ENCODE peak calls at places on chromosomes 5 and 9, in five cellular contexts. U is GM23248, I is IMR-90, X is neural progenitor cell, L is mammary epithelial cell. M is an unnamed sample.

GRCh38 chr5:36502608-36503007 is 103.8 kb upstream of the SLC1A3 start:
- DNase-seq in I (peak; percentile 82), X (no peak), L (peak; percentile 77), U (peak; percentile 88), M (no peak)

GRCh38 chr5:74016373-74016772 is 390.4 kb downstream of the ARHGEF28 start:
- DNase-seq in U (no peak), I (no peak), L (no peak), X (no peak), M (peak; percentile 66)

GRCh38 chr9:111349766-111350165 is 19.7 kb upstream of the OR2K2 start:
- DNase-seq in I (no peak), X (no peak), L (no peak), U (no peak), M (no peak)

GRCh38 chr5:36301858-36302603 is at the start of gene RANBP3L:
- DNase-seq in U (peak; percentile 44), L (peak; percentile 22), X (peak; percentile 63), I (peak; percentile 56), M (peak; percentile 60)

GRCh38 chr5:146331257-146331822 is 7.3 kb upstream of the POU4F3 start:
- DNase-seq in X (peak; percentile 83), I (no peak), U (no peak), L (no peak), M (no peak)

GRCh38 chr5:191036-191948 is at the start of gene LRRC14B:
- DNase-seq in I (no peak), U (no peak), X (no peak), L (no peak), M (peak; percentile 50)

GRCh38 chr5:119355244-119355635 is 579 bp upstream of the TNFAIP8 start:
- DNase-seq in X (peak; percentile 55), U (no peak), I (no peak), L (no peak), M (peak; percentile 73)

GRCh38 chr9:116149844-116150243 is 3.7 kb upstream of the PAPPA start:
- DNase-seq in I (no peak), L (no peak), X (peak; percentile 64), U (peak; percentile 47), M (peak; percentile 77)

GRCh38 chr9:14155237-14155636 is 158.7 kb downstream of the NFIB start:
- DNase-seq in I (no peak), L (peak; percentile 65), X (no peak), U (no peak), M (no peak)

GRCh38 chr5:13878357-13878756 is 66.1 kb downstream of the DNAH5 start:
- DNase-seq in I (no peak), L (no peak), U (no peak), X (peak; percentile 34), M (no peak)

GRCh38 chr9:113631093-113631765 is 167.7 kb downstream of the RGS3 start:
- DNase-seq in I (no peak), X (no peak), L (no peak), U (peak; percentile 28), M (no peak)

GRCh38 chr5:1047332-1047965 is 38.8 kb downstream of the NKD2 start:
- DNase-seq in X (no peak), I (no peak), U (no peak), L (no peak), M (no peak)

GRCh38 chr9:37908698-37909186 is 4.8 kb upstream of the SLC25A51 start:
- DNase-seq in X (no peak), I (peak; percentile 42), L (peak; percentile 64), U (peak; percentile 71), M (no peak)

GRCh38 chr9:75378036-75378435 is 289.7 kb downstream of the OSTF1 start:
- DNase-seq in L (no peak), I (no peak), X (no peak), U (peak; percentile 46), M (no peak)

GRCh38 chr5:143071927-143072326 is 301.8 kb downstream of the ARHGAP26 start:
- DNase-seq in I (no peak), X (no peak), L (no peak), U (no peak), M (no peak)

DNA sequence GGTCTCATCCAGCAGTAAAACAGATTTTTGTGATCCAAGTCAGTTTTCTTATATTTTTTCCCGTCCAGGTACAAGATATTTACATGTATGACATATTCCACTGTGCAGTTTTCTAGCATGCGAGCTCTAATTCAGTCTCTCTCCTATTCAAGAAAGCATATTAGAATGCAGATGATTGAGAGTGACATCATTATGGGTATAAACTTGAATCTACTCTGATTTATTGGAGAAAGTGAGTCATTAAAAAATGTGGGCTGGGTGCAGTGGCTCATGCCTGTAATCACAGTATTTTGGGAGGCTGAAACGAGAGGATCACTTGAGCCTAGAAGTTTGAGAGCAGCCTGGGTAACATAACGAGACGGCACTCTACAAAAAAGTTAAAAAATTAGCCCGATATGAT is 6.2 kb downstream of the FER start:
- DNase-seq in X (no peak), I (peak; percentile 72), L (peak; percentile 74), U (peak; percentile 81), M (no peak)
- H3K4me2 ChIP-seq in X (no peak overlapping the region), I (peak overlapping the region; percentile 41), L (peak overlapping the region; percentile 97), U (peak overlapping the region; percentile 79), M (no peak overlapping the region)

DNA sequence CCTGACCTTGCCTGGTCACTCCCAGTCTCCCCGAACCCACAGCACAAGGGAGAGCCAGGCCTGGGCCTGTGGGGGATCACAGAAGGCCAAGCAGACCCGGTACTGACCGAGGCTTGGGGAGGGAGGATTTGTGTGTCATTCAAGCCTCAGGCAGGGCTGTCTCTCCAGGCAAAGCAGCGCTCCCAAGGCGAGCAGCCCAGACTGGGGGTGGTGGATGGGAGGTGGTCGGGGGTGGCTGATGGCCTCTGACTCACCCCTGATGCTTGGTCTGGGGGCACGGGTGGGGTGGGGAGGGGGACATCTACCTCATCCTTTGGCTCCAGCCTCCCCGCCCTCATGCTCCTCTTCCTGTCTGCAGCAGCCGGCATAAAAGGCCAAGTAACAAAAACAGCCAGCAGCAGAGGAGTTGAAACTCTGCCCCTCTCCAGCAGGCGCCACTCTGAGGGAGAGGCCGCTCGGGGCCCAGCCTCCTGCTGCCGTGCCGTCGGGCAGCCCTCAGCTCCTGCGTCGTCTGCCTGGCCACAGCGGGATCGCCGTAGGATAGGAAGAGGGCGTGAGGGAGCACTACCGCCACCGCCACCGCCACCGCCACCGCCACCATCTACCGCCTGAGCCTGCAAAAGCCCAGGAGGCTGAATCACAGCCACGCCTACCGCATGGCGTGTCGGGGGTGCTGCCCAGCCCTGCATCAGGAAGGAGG is 166.0 kb downstream of the OLFM1 start:
- DNase-seq in I (no peak), L (no peak), U (peak; percentile 19), X (peak; percentile 68), M (no peak)
- H3K4me3 ChIP-seq in I (no peak overlapping the region), L (no peak overlapping the region), U (no peak overlapping the region), X (no peak overlapping the region), M (no peak overlapping the region)

DNA sequence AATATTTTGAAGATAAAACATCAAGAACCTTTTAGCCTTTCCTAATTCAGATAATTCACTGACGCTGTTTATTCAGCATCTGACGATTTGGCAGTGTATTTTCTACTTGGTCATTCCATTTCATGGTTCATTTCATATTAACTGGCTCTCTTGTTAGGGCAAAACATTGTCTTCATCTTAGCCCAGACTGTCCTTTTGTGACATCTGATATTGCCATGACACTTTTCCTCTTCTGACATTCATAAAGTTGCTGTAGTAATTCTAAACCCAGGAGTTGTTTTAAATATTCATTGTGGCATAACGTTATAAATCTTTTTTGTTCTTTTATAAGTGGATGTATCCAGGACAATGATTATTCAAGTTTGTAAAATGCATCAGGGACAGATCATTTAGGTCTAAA is 1.8 kb downstream of the SCAMP1 start:
- DNase-seq in L (no peak), U (no peak), X (no peak), I (no peak), M (no peak)
- H3K4me2 ChIP-seq in L (peak overlapping the region; percentile 90), U (peak overlapping the region; percentile 92), X (peak overlapping the region; percentile 89), I (peak overlapping the region; percentile 31), M (peak overlapping the region; percentile 87)

GRCh38 chr5:123087173-123088030 is 1.6 kb upstream of the PRDM6 start:
- DNase-seq in U (no peak), X (peak; percentile 60), I (no peak), L (no peak), M (no peak)
- H3K4me3 ChIP-seq in U (no peak overlapping the region), X (no peak overlapping the region), I (no peak overlapping the region), L (no peak overlapping the region), M (no peak overlapping the region)

GRCh38 chr9:132875159-132875558 is 2.9 kb downstream of the AK8 start:
- DNase-seq in L (no peak), I (no peak), U (no peak), X (no peak), M (no peak)

GRCh38 chr9:132873403-132873802 is 4.7 kb downstream of the AK8 start:
- DNase-seq in X (no peak), L (no peak), I (no peak), U (no peak), M (no peak)

GRCh38 chr9:132864691-132865090 is 13.4 kb downstream of the AK8 start:
- DNase-seq in I (no peak), X (no peak), U (no peak), L (no peak), M (no peak)

GRCh38 chr9:132864277-132864676 is 13.8 kb downstream of the AK8 start:
- DNase-seq in I (no peak), U (no peak), X (no peak), L (peak; percentile 14), M (no peak)

GRCh38 chr9:132869266-132869665 is 8.8 kb downstream of the AK8 start:
- DNase-seq in X (no peak), U (no peak), L (no peak), I (no peak), M (no peak)
- H3K4me2 ChIP-seq in X (no peak overlapping the region), U (no peak overlapping the region), L (no peak overlapping the region), I (no peak overlapping the region), M (no peak overlapping the region)

GRCh38 chr5:89280103-89281037 is 397.4 kb upstream of the MEF2C start:
- DNase-seq in X (no peak), U (no peak), L (no peak), I (no peak), M (no peak)

GRCh38 chr5:89281211-89281610 is 398.2 kb upstream of the MEF2C start:
- DNase-seq in U (no peak), I (no peak), L (no peak), X (no peak), M (no peak)

GRCh38 chr5:89282832-89283510 is 400.0 kb upstream of the MEF2C start:
- DNase-seq in I (peak; percentile 85), U (peak; percentile 60), X (no peak), L (peak; percentile 90), M (no peak)

GRCh38 chr5:89283758-89284493 is 400.9 kb upstream of the MEF2C start:
- DNase-seq in U (no peak), I (no peak), L (no peak), X (no peak), M (no peak)

DNA sequence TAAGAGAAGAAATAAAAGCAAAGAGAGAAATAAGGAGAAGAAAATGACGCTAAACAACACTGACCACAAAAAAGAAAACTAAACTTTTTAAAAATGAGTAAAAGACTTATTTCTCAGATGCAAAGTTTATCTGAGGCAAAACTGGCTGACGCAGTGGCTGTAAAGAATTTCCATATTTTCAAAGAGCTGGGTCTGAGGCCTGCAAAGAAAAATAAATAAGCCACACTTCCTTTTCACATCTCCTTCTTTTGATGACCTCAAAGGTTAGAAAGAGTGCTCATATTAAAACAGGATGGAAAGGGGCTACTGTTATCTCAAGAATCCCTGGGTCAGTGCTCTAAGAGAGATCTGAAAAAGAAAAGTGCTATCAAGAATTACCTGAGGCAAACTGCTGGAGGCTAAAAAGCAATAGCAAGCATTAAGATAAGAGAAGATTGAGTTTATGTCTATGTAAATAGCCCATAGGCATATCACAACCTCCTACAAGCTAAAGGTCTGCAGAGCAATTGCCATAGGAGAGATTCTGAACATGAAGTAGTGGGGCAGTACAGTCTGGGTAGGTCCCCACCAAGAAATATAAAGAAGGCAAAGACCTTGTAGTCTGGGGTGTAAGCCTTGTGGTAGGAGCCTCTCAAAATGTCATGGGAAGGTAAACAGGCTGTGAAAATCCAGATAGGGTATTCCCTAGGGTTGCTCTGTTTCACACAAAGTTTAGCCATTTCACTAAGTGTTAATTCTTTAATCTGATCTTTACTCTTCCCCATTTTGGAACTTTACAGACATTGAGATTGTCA is 399.3 kb upstream of the MEF2C start:
- DNase-seq in L (no peak), I (no peak), X (no peak), U (no peak), M (no peak)
- H3K4me3 ChIP-seq in L (no peak overlapping the region), I (no peak overlapping the region), X (no peak overlapping the region), U (no peak overlapping the region), M (no peak overlapping the region)

M was measured in Karpas-422.